ENCODE peak calls at places on chromosome 13, in seven cellular contexts. G is chondrocyte; E is NCI-H748 treated with DMSO at 0.1 percent for 48 hours; B is A673; P is stimulated activated naive CD8-positive, alpha-beta T cell treated with anti-CD3 and anti-CD28 coated beads, Interleukin-15, amount 100 ng/mL, for 72 hours; U is endothelial cell; A is CD8-positive, alpha-beta memory T cell. Y is an unnamed sample.

GRCh38 chr13:88377852-88378251 is 706.7 kb downstream of the SLITRK5 start:
- DNase-seq in G (no peak), E (no peak), B (no peak), P (no peak), U (no peak), A (no peak), Y (no peak)

GRCh38 chr13:112849500-112849899 is 119.5 kb upstream of the MCF2L start:
- DNase-seq in G (no peak), E (peak; percentile 97), B (peak; percentile 41), P (no peak), U (no peak), A (no peak), Y (no peak)

GRCh38 chr13:28819748-28820098 is 416 bp upstream of the MTUS2 start:
- DNase-seq in G (no peak), E (peak; percentile 49), B (peak; percentile 70), P (peak; percentile 59), U (peak; percentile 87), A (no peak), Y (peak; percentile 80)

GRCh38 chr13:66391322-66391721 is 838.8 kb downstream of the PCDH9 start:
- DNase-seq in G (no peak), E (no peak), B (no peak), P (no peak), U (no peak), A (no peak), Y (no peak)

GRCh38 chr13:114129649-114130062 is 2.8 kb downstream of the RASA3 start:
- DNase-seq in G (no peak), E (no peak), B (no peak), P (peak; percentile 62), U (no peak), A (no peak), Y (no peak)

GRCh38 chr13:33611016-33611805 is 206.7 kb upstream of the RFC3 start:
- DNase-seq in G (no peak), E (no peak), B (peak; percentile 81), P (no peak), U (no peak), A (no peak), Y (peak; percentile 67)

GRCh38 chr13:97492257-97492656 is 58.3 kb downstream of the RAP2A start:
- DNase-seq in G (no peak), E (peak; percentile 95), B (no peak), P (no peak), U (no peak), A (no peak), Y (no peak)

GRCh38 chr13:39281539-39282150 is 243.4 kb downstream of the NHLRC3 start:
- DNase-seq in G (no peak), E (no peak), B (no peak), P (no peak), U (no peak), A (no peak), Y (no peak)

GRCh38 chr13:111411186-111411858 is 90.9 kb downstream of the TEX29 start:
- DNase-seq in G (peak; percentile 87), E (no peak), B (no peak), P (no peak), U (no peak), A (no peak), Y (no peak)

GRCh38 chr13:79398915-79399314 is 7.1 kb downstream of the RBM26 start:
- DNase-seq in G (no peak), E (no peak), B (no peak), P (no peak), U (no peak), A (no peak), Y (peak; percentile 28)

GRCh38 chr13:42883142-42883541 is 101.8 kb downstream of the FAM216B start:
- DNase-seq in G (no peak), E (no peak), B (no peak), P (no peak), U (no peak), A (no peak), Y (no peak)

GRCh38 chr13:112700291-112701060 is 10.6 kb downstream of the ATP11A start:
- DNase-seq in G (no peak), E (no peak), B (no peak), P (no peak), U (no peak), A (no peak), Y (no peak)

GRCh38 chr13:66040506-66040905 is 1189.6 kb downstream of the PCDH9 start:
- DNase-seq in G (no peak), E (no peak), B (no peak), P (no peak), U (no peak), A (no peak), Y (no peak)

GRCh38 chr13:25687622-25688225 is 315.9 kb downstream of the ATP8A2 start:
- DNase-seq in G (no peak), E (peak; percentile 89), B (no peak), P (no peak), U (no peak), A (no peak), Y (no peak)

GRCh38 chr13:36453518-36453917 is 21.2 kb downstream of the CCNA1 start:
- DNase-seq in G (no peak), E (peak; percentile 27), B (peak; percentile 72), P (no peak), U (no peak), A (no peak), Y (no peak)

GRCh38 chr13:30881191-30881651 is 24.9 kb upstream of the MEDAG start:
- DNase-seq in G (no peak), E (no peak), B (no peak), P (no peak), U (no peak), A (no peak), Y (no peak)

GRCh38 chr13:35832551-35832950 is 298.6 kb downstream of the DCLK1 start:
- DNase-seq in G (no peak), E (no peak), B (no peak), P (no peak), U (no peak), A (no peak), Y (no peak)

GRCh38 chr13:113155982-113156655 is 2.3 kb upstream of the PROZ start:
- DNase-seq in G (no peak), E (no peak), B (no peak), P (no peak), U (no peak), A (no peak), Y (no peak)

Y was measured in AG08396.